ENCODE peak calls at places on chromosomes 1 and 21, in six cellular contexts. S is H1, W is HepG2, Q is GM12878, I is SK-N-SH, M is K562. E is an unnamed sample.

GRCh38 chr1:182388392-182389134 is 3.0 kb downstream of the GLUL start:
- DNase-seq in S (no peak), W (no peak), Q (no peak), I (no peak), M (no peak), E (no peak)

GRCh38 chr1:12163210-12163609 is 3.6 kb upstream of the TNFRSF1B start:
- DNase-seq in S (no peak), W (no peak), Q (no peak), I (no peak), M (no peak), E (no peak)

GRCh38 chr1:20494609-20495311 is 8.8 kb upstream of the CAMK2N1 start:
- DNase-seq in S (no peak), W (no peak), Q (no peak), I (no peak), M (no peak), E (no peak)

GRCh38 chr1:153422450-153423068 is 6.2 kb downstream of the S100A7A start:
- DNase-seq in S (peak; percentile 88), W (peak; percentile 34), Q (no peak), I (no peak), M (peak; percentile 64), E (peak; percentile 34)

GRCh38 chr1:175757381-175758015 is 14.1 kb upstream of the TNR start:
- DNase-seq in S (peak; percentile 81), W (no peak), Q (no peak), I (no peak), M (peak; percentile 76), E (peak; percentile 8)

GRCh38 chr1:14698206-14698605 is 99.7 kb downstream of the KAZN start:
- DNase-seq in S (no peak), W (no peak), Q (no peak), I (peak; percentile 46), M (no peak), E (no peak)

GRCh38 chr21:24729568-24729967 is 877.7 kb downstream of the MRPL39 start:
- DNase-seq in S (no peak), W (no peak), Q (no peak), I (no peak), M (no peak), E (no peak)

GRCh38 chr1:16011936-16012589 is 5.8 kb downstream of the HSPB7 start:
- DNase-seq in S (no peak), W (no peak), Q (no peak), I (no peak), M (no peak), E (no peak)

GRCh38 chr21:34984356-34984755 is 64.7 kb downstream of the RUNX1 start:
- DNase-seq in S (no peak), W (no peak), Q (no peak), I (no peak), M (no peak), E (peak; percentile 21)

GRCh38 chr1:246035060-246035531 is 472.0 kb downstream of the SMYD3 start:
- DNase-seq in S (no peak), W (no peak), Q (no peak), I (peak; percentile 53), M (no peak), E (no peak)

GRCh38 chr21:45868488-45868887 is 113.1 kb upstream of the COL6A1 start:
- DNase-seq in S (no peak), W (no peak), Q (no peak), I (no peak), M (no peak), E (no peak)

GRCh38 chr1:62508187-62508758 is 71.4 kb downstream of the USP1 start:
- DNase-seq in S (no peak), W (peak; percentile 48), Q (peak; percentile 9), I (peak; percentile 33), M (peak; percentile 15), E (peak; percentile 36)

GRCh38 chr1:204971700-204972336 is 71.2 kb upstream of the CNTN2 start:
- DNase-seq in S (no peak), W (no peak), Q (no peak), I (no peak), M (peak; percentile 70), E (peak; percentile 37)

DNA sequence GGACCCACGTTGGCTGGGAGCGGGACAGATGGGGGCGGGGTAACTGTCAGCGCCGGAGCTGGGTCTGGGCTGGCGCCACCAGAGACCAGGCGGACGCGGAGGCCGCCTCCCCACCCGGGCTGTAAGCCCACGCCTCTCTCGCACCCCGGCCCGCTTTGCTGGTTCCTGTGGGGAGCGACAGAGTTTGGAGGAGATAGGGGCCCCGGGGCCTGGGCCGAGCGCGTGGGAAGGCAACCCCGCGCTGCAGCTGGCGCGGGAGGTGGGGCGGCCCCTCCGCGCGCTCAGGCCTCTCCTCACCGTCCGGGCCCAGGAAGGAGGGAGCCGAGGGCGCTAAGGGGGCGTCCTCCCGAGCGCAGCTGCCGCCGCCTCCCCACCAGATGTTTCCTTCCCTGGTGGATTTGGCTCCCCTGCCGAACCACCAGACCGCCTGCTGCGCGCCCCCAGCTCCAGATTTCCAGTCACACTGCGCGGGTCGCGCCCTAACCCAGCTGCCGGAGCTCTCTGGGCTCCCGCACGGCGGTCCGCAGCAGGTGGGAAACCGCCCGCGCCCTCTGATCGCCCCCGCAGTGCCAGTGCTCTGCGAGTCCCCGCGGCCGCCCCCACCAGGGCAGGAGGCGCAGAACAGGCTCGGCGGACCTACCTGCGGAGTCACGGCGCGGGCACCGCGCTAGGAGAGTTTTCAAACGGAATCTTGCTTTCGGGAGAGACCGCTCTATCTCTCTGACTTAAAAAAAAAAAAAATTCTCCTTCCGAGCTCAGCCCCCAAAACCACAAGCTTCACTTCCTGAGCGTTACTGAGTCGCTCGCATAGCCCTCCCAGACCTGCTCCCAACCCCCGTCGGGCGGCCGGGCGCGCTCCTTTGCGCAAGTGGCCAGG is 1.1 kb downstream of the GFI1 start:
- DNase-seq in S (peak; percentile 76), W (peak; percentile 49), Q (no peak), I (peak; percentile 54), M (peak; percentile 65), E (peak; percentile 88)
- TF ChIP-seq CTCF in S (peak; percentile 46), W (peak; percentile 77), Q (peak; percentile 56), I (peak; percentile 28), M (peak; percentile 30), E (no peak)

DNA sequence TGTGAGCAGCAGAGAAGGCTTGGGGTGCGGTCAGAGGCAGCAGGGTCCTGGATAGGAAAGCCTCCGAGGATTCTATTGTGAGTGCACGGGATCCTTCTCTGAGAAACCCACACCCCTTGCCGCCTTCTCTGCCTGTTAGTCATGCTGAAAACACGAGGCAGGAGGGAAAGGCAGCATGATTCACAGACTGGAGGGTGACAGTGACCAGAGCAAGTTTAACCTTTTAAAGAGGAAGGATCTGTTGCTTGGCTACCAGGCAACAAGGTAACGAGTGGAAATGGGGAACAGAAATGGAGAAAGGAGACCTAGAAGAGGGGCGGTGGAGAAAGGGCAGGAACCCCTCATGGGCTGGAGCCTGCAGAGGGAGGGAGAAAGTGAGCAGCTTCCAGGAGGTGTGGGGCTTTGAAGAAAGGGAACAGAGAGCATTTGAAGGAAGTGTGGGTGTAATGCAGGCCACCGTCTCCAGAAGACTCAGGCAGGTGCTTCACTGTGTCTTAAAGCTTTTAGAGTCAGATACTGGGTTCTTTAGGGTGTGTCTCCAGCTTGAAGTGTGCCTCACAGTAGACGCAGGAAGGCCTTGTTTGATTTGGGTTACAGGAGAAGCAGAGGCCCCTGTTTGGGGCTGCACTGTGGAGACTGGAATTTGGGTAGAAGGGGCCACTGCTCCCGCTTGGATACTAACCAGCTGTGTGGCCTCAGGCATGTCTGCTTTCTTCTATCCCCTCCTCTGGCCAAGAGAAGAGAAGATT is 19.1 kb downstream of the OPTC start:
- DNase-seq in S (peak; percentile 49), W (peak; percentile 21), Q (no peak), I (no peak), M (no peak), E (peak; percentile 70)
- TF ChIP-seq GABPA in S (no peak), W (no peak), Q (no peak), I (no peak), M (no peak), E (no peak)

GRCh38 chr1:88300864-88301263 is 383.2 kb upstream of the PKN2 start:
- DNase-seq in S (no peak), W (no peak), Q (no peak), I (no peak), M (no peak), E (no peak)

DNA sequence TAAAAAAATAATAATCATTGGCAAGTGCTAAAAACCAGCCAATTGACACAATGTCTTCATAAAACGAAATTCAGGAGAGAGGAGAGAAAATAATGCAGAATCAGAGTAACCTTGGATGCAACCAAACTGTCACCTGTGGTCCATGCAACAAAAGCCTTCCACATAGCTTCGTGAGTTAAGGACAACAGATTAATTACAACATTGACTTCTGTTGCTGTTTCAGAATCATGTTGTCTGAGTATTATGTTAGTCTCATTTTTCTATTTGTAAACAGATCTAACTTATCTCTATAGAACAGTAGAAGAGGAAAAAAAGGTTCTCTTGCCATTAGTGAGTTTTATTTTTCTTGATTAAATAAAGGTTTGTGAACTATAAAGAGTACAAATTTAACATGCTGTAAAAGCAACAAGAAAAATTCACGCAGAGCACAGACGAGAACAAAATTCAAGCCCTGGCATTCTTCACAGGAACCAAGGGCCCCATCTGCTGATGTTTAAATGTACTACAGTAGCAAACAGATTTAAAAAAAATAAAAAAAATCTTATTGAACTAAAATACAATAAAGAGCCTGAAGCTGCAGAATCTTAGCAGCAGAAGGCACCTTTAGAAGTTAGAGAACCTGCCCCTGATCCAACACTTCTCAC is 381.1 kb upstream of the PKN2 start:
- DNase-seq in S (no peak), W (peak; percentile 8), Q (no peak), I (no peak), M (no peak), E (no peak)
- TF ChIP-seq CTCF in S (peak; percentile 31), W (peak; percentile 21), Q (no peak), I (peak; percentile 76), M (no peak), E (no peak)

GRCh38 chr1:64470670-64471217 is 815 bp downstream of the CACHD1 start:
- DNase-seq in S (peak; percentile 67), W (no peak), Q (no peak), I (peak; percentile 83), M (no peak), E (no peak)
- TF ChIP-seq GABPA in S (no peak), W (no peak), Q (no peak), I (no peak), M (no peak), E (no peak)

DNA sequence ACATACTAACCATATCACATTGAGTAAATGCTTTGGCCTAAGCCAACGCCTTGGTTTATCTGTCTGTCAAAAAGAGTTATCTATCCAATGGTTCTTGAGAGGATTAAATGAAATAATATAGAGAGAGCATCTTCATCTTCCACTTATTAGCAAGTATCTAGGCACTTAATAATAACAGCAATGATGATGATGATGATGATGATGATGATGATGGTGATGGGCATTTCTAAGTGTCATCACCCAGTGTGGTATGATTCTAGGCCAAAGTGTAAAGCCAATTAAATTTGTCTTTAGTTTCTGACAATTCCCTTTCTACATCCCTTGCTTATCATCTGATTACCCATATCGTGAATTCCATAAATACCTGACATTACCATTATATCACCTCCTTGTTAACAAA is 65.7 kb upstream of the LRRC53 start:
- DNase-seq in S (no peak), W (no peak), Q (no peak), I (no peak), M (no peak), E (no peak)
- TF ChIP-seq CTCF in S (no peak), W (no peak), Q (no peak), I (no peak), M (no peak), E (no peak)

GRCh38 chr1:202505356-202505755 is 156.9 kb downstream of the PPP1R12B start:
- DNase-seq in S (no peak), W (no peak), Q (no peak), I (peak; percentile 0), M (no peak), E (no peak)
- TF ChIP-seq GABPA in S (no peak), W (no peak), Q (no peak), I (no peak), M (no peak), E (no peak)

GRCh38 chr1:8814870-8815269 is 2.6 kb downstream of the RERE start:
- DNase-seq in S (no peak), W (no peak), Q (no peak), I (peak; percentile 33), M (peak; percentile 61), E (no peak)
- TF ChIP-seq CTCF in S (peak; percentile 54), W (peak; percentile 64), Q (peak; percentile 5), I (no peak), M (peak; percentile 75), E (no peak)

E was measured in HL-60.